ENCODE peak calls at places on chromosomes 5 and 9, in ten cellular contexts. P is stimulated activated CD4-positive, alpha-beta T cell treated with anti-CD3 and anti-CD28 coated beads, Interleukin-4, amount 100 ng/mL, for 24 hours; D is tibial nerve; A is stimulated activated CD8-positive, alpha-beta memory T cell treated with anti-CD3 and anti-CD28 coated beads, Interleukin-12 subunit alpha, Interleukin-12 subunit beta, amount 100 ng/mL, for 4 hours; J is kidney tubule cell; O is effector memory CD4-positive, alpha-beta T cell; K is H9; Q is stimulated activated naive CD4-positive, alpha-beta T cell; N is posterior vena cava; H is choroid plexus epithelial cell. V is an unnamed sample.

GRCh38 chr9:19788152-19788551 is 685 bp downstream of the SLC24A2 start:
- DNase-seq in P (no peak), K (peak; percentile 85), J (no peak), A (no peak), O (no peak), Q (no peak), H (no peak), D (no peak), N (no peak), V (peak; percentile 6)

GRCh38 chr9:98571643-98572042 is 137.1 kb downstream of the GABBR2 start:
- DNase-seq in A (no peak), H (no peak), P (no peak), N (no peak), Q (no peak), D (no peak), J (no peak), K (no peak), O (no peak), V (no peak)

GRCh38 chr5:68368686-68369359 is 153.3 kb downstream of the PIK3R1 start:
- DNase-seq in O (no peak), K (no peak), A (no peak), J (peak; percentile 47), N (no peak), D (no peak), H (peak; percentile 35), P (no peak), Q (no peak), V (peak; percentile 70)

GRCh38 chr9:77011973-77012817 is 7.3 kb upstream of the FOXB2 start:
- DNase-seq in J (peak; percentile 58), D (peak; percentile 47), A (peak; percentile 6), O (peak; percentile 42), P (peak; percentile 65), K (peak; percentile 89), N (peak; percentile 87), Q (peak; percentile 15), H (peak; percentile 48), V (no peak)

GRCh38 chr5:82772281-82772680 is 304.9 kb downstream of the TMEM167A start:
- DNase-seq in P (no peak), D (no peak), O (no peak), K (no peak), N (no peak), A (no peak), H (peak; percentile 57), Q (no peak), J (no peak), V (no peak)

GRCh38 chr9:16535555-16535954 is 334.9 kb downstream of the BNC2 start:
- DNase-seq in J (peak; percentile 76), A (no peak), N (no peak), O (no peak), K (no peak), P (no peak), Q (no peak), D (no peak), H (no peak), V (no peak)

GRCh38 chr9:137055385-137056364 is 1.8 kb upstream of the ENTPD2 start:
- DNase-seq in J (no peak), Q (no peak), H (peak; percentile 68), A (no peak), D (peak; percentile 78), K (no peak), N (peak; percentile 92), O (no peak), P (no peak), V (no peak)

GRCh38 chr5:59637878-59638580 is 255.5 kb downstream of the PDE4D start:
- DNase-seq in N (no peak), O (no peak), Q (no peak), K (no peak), J (no peak), A (no peak), H (no peak), D (no peak), P (no peak), V (no peak)

GRCh38 chr5:134129411-134130238 is 15.1 kb downstream of the TCF7 start:
- DNase-seq in Q (peak; percentile 68), D (no peak), N (no peak), A (no peak), O (no peak), J (no peak), H (no peak), P (no peak), K (no peak), V (no peak)

GRCh38 chr5:98460536-98460935 is 312.9 kb upstream of the RGMB start:
- DNase-seq in H (no peak), D (no peak), K (no peak), A (no peak), Q (no peak), N (no peak), O (no peak), J (no peak), P (no peak), V (no peak)

GRCh38 chr5:112867411-112867810 is 6.3 kb downstream of the SRP19 start:
- DNase-seq in P (no peak), H (no peak), Q (no peak), K (no peak), N (no peak), O (no peak), J (no peak), A (no peak), D (no peak), V (no peak)